ENCODE peak calls at places on chromosome 10, in four cellular contexts. U, I, V and G are unnamed samples.

GRCh38 chr10:97826892-97827291 is 22.8 kb upstream of the GOLGA7B start:
- DNase-seq in U (no peak), I (no peak), V (no peak), G (no peak)

GRCh38 chr10:126060232-126060935 is 164.0 kb downstream of the FANK1 start:
- DNase-seq in U (peak; percentile 83), I (no peak), V (peak; percentile 96), G (peak; percentile 51)

GRCh38 chr10:79019961-79020491 is 48.7 kb upstream of the ZMIZ1 start:
- DNase-seq in U (peak; percentile 19), I (no peak), V (peak; percentile 53), G (no peak)

GRCh38 chr10:109889867-109890266 is 33.4 kb downstream of the XPNPEP1 start:
- DNase-seq in U (peak; percentile 75), I (no peak), V (peak; percentile 87), G (peak; percentile 62)

GRCh38 chr10:22320591-22321155 is at the start of gene BMI1:
- DNase-seq in U (peak; percentile 85), I (peak; percentile 68), V (peak; percentile 70), G (no peak)

GRCh38 chr10:104937528-104937927 is 296.4 kb downstream of the SORCS3 start:
- DNase-seq in U (peak; percentile 95), I (no peak), V (peak; percentile 74), G (peak; percentile 91)

GRCh38 chr10:72727128-72727527 is 35.2 kb downstream of the MCU start:
- DNase-seq in U (no peak), I (no peak), V (no peak), G (no peak)

GRCh38 chr10:66931340-66931948 is 5.6 kb downstream of the LRRTM3 start:
- DNase-seq in U (peak; percentile 70), I (peak; percentile 73), V (peak; percentile 55), G (peak; percentile 68)

GRCh38 chr10:101567165-101568006 is 20.7 kb downstream of the POLL start:
- DNase-seq in U (no peak), I (peak; percentile 26), V (no peak), G (no peak)

GRCh38 chr10:104521901-104522827 is 118.9 kb upstream of the SORCS3 start:
- DNase-seq in U (no peak), I (no peak), V (no peak), G (no peak)

GRCh38 chr10:119360181-119360921 is 153.0 kb downstream of the GRK5 start:
- DNase-seq in U (peak; percentile 35), I (no peak), V (no peak), G (no peak)

GRCh38 chr10:48981310-48981907 is 41.8 kb upstream of the LRRC18 start:
- DNase-seq in U (peak; percentile 48), I (peak; percentile 89), V (peak; percentile 47), G (peak; percentile 19)

GRCh38 chr10:8245131-8246117 is 190.9 kb downstream of the GATA3 start:
- DNase-seq in U (no peak), I (no peak), V (no peak), G (no peak)

GRCh38 chr10:131891196-131891928 is 9.4 kb upstream of the PPP2R2D start:
- DNase-seq in U (peak; percentile 25), I (peak; percentile 62), V (no peak), G (no peak)
- H3K4me3 ChIP-seq in U (no peak overlapping the region), I (no peak overlapping the region), V (no peak overlapping the region), G (no peak overlapping the region)

GRCh38 chr10:123930340-123931001 is 38.9 kb upstream of the CPXM2 start:
- DNase-seq in U (peak; percentile 59), I (no peak), V (peak; percentile 94), G (no peak)
- H3K4me3 ChIP-seq in U (no peak overlapping the region), I (no peak overlapping the region), V (no peak overlapping the region), G (no peak overlapping the region)

DNA sequence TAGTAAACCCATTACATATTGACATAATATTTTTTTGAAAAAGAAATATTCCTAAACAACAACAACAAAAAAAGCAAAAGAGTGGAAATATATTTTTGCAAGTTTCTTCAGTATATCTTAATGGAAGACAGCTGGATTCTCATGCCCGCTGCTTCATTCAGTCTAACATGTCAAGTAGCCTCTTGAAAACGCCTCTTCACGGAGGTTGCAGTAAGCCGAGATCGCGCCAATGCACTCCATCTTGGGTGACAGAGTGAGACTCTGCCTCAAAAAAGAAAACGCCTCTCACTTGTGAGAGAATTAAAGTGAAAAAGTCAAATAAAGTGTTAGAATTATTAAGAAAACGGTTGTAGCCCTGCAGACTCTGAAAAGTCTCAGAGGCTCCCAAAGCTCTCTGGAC is 1.3 kb downstream of the CUTC start:
- DNase-seq in U (peak; percentile 28), I (no peak), V (peak; percentile 64), G (no peak)
- H3K4me3 ChIP-seq in U (peak overlapping the region; percentile 35), I (peak overlapping the region; percentile 72), V (peak overlapping the region; percentile 99), G (no peak overlapping the region)

GRCh38 chr10:11824825-11825224 is 1.7 kb downstream of the PROSER2 start:
- DNase-seq in U (no peak), I (no peak), V (no peak), G (no peak)

GRCh38 chr10:11827414-11827813 is 4.3 kb downstream of the PROSER2 start:
- DNase-seq in U (no peak), I (no peak), V (no peak), G (no peak)

GRCh38 chr10:11827006-11827405 is 3.9 kb downstream of the PROSER2 start:
- DNase-seq in U (no peak), I (no peak), V (no peak), G (no peak)

GRCh38 chr10:11824376-11824775 is 1.2 kb downstream of the PROSER2 start:
- DNase-seq in U (peak; percentile 31), I (no peak), V (peak; percentile 15), G (no peak)

DNA sequence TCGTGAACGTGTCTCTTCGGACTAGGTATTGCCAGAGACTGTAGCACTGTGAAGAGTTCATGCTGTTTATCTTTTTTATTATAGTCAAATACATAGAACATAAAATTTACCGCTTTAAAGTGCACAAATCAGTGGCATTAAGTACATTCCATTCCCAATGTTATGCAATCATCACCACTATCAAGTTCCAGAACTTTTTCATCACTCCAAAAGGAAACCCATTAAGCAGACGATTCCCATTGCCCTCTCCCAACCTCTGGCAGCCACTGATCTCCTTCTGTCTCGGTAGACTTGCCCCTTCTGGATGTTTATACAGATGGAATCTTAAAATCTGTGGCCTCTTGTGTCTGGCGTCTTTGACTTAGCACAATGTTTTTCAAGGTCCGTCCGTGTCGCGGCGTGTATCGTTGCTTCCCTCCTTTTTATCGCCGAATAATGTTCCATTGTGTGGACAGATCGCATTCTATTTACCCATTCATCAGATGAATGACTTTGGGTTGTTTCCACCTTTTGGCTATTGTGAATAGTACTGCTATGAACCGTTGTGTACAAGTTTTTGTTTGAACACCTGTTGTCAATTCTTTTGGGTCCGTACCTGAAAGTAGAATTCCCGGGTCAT is 2.7 kb downstream of the PROSER2 start:
- DNase-seq in U (peak; percentile 44), I (no peak), V (peak; percentile 15), G (no peak)
- H3K4me3 ChIP-seq in U (no peak overlapping the region), I (no peak overlapping the region), V (no peak overlapping the region), G (no peak overlapping the region)

DNA sequence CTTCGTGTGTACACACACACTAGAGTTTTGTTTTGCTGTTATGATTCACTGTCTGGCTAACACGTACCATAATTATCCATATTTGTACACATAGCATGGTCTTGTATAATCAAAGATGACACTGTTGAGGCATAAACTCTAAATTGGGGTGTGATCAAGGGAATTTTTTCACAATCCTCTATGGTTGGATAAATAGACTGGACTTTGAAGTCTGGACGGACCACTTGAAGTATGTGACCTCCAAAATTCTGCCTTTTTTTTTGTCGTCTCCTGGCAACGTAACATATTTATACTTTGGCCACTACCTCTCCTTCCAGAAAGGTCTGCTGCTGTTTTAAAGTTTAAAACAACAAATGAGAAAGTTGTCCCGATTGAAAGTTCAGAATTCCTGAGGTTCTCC is 193.4 kb downstream of the CACNB2 start:
- DNase-seq in U (peak; percentile 3), I (no peak), V (no peak), G (no peak)
- H3K4me3 ChIP-seq in U (peak overlapping the region; percentile 41), I (no peak overlapping the region), V (no peak overlapping the region), G (no peak overlapping the region)

GRCh38 chr10:43077421-43078171 is 727 bp downstream of the RET start:
- DNase-seq in U (peak; percentile 26), I (peak; percentile 63), V (no peak), G (no peak)

GRCh38 chr10:43074827-43075611 is 1.9 kb upstream of the RET start:
- DNase-seq in U (no peak), I (no peak), V (no peak), G (no peak)

GRCh38 chr10:43076876-43077420 is at the start of gene RET:
- DNase-seq in U (peak; percentile 32), I (peak; percentile 75), V (no peak), G (no peak)

GRCh38 chr10:43075612-43076003 is 1.3 kb upstream of the RET start:
- DNase-seq in U (no peak), I (peak; percentile 46), V (no peak), G (no peak)

GRCh38 chr10:43076311-43076875 is 476 bp upstream of the RET start:
- DNase-seq in U (peak; percentile 24), I (peak; percentile 60), V (no peak), G (no peak)
- H3K4me3 ChIP-seq in U (peak overlapping the region; percentile 28), I (peak overlapping the region; percentile 70), V (no peak overlapping the region), G (peak overlapping the region; percentile 28)

DNA sequence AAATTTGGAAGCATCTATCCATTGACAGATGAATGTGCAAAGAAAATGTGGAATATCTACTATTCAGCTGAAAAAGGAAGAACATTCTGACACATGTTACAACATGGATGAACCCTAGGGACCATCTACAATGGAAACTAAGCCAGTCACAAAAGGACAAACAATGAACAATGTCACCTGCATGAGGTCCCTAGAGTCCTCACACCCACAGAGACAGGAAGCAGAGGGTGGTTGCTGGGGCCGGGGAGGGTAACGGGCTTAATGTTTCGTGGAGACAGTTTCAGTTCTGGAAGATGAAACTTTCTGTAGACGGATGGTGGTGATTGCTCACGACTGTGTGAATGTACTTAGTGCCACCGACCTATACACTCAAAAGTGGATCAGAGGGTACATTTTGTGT is 282.9 kb downstream of the ADARB2 start:
- DNase-seq in U (no peak), I (no peak), V (no peak), G (no peak)
- H3K4me3 ChIP-seq in U (no peak overlapping the region), I (no peak overlapping the region), V (no peak overlapping the region), G (no peak overlapping the region)

GRCh38 chr10:95788830-95789229 is 32.9 kb downstream of the ENTPD1 start:
- DNase-seq in U (peak; percentile 85), I (no peak), V (peak; percentile 54), G (peak; percentile 28)

GRCh38 chr10:95785317-95785716 is 29.4 kb downstream of the ENTPD1 start:
- DNase-seq in U (no peak), I (no peak), V (no peak), G (no peak)

GRCh38 chr10:95789928-95790327 is 34.0 kb downstream of the ENTPD1 start:
- DNase-seq in U (peak; percentile 39), I (no peak), V (peak; percentile 21), G (no peak)

GRCh38 chr10:95785942-95786669 is 30.1 kb downstream of the ENTPD1 start:
- DNase-seq in U (no peak), I (peak; percentile 45), V (no peak), G (no peak)

DNA sequence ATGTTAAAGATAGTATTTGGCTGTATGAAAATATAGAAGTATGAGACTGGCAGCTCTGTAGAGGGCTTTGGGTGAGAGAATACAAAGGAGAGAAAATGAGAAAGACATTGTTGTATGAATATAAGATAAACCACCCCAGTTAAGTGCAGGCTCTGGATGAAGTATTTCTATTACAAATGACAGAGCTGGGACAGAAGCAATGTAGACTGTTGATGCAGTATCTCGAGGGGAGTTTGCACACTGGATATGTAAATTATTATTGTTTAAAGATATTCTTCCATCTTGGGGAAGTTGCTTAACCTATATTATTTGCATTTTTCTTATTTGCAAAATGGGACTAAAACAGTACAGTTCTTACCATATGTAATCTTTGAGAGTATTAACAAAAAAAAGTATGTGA is 31.5 kb downstream of the ENTPD1 start:
- DNase-seq in U (no peak), I (no peak), V (no peak), G (no peak)
- H3K4me3 ChIP-seq in U (no peak overlapping the region), I (no peak overlapping the region), V (no peak overlapping the region), G (no peak overlapping the region)

GRCh38 chr10:100168313-100168643 is 17.6 kb downstream of the ERLIN1 start:
- DNase-seq in U (no peak), I (no peak), V (no peak), G (no peak)
- H3K4me3 ChIP-seq in U (no peak overlapping the region), I (no peak overlapping the region), V (no peak overlapping the region), G (no peak overlapping the region)